ENCODE peak calls at places on chromosomes 13 and 19, in nine cellular contexts. U is coronary artery, N is adrenal gland, B is brain microvascular endothelial cell, H is hepatocyte, X is IMR-90, C is body of pancreas, P is fibroblast of mammary gland, T is mammary epithelial cell. W is an unnamed sample.

GRCh38 chr19:36652958-36653357 is 13.7 kb downstream of the ZNF461 start:
- DNase-seq in C (no peak), X (no peak), T (no peak), H (no peak), U (no peak), N (no peak), P (no peak), B (no peak), W (no peak)

GRCh38 chr19:39518975-39519374 is 4.0 kb downstream of the SELENOV start:
- DNase-seq in H (no peak), T (no peak), N (no peak), X (no peak), P (no peak), U (no peak), B (no peak), C (no peak), W (no peak)

GRCh38 chr13:28475916-28476725 is 18.8 kb downstream of the FLT1 start:
- DNase-seq in U (no peak), X (peak), H (peak), C (no peak), B (peak), N (peak), T (peak), P (peak), W (no peak)

GRCh38 chr13:73142091-73142490 is 83.3 kb downstream of the KLF5 start:
- DNase-seq in X (no peak), C (no peak), B (no peak), P (no peak), T (no peak), H (no peak), N (no peak), U (no peak), W (no peak)

GRCh38 chr19:35462476-35462953 is 14.5 kb downstream of the FFAR2 start:
- DNase-seq in H (no peak), T (no peak), N (no peak), X (no peak), P (no peak), U (no peak), C (peak), B (no peak), W (peak)

GRCh38 chr19:42441047-42441440 is 1.7 kb downstream of the CXCL17 start:
- DNase-seq in C (no peak), X (no peak), N (no peak), P (no peak), B (no peak), H (peak), T (no peak), U (no peak), W (no peak)

GRCh38 chr19:13155472-13156284 is 5.5 kb downstream of the IER2 start:
- DNase-seq in N (peak), T (peak), B (peak), P (peak), X (peak), U (peak), H (peak), C (peak), W (peak)

GRCh38 chr19:53878786-53879144 is 3.2 kb upstream of the PRKCG start:
- DNase-seq in U (no peak), P (no peak), B (peak), T (no peak), C (no peak), H (no peak), X (no peak), N (no peak), W (no peak)

GRCh38 chr13:69459346-69459745 is 648.3 kb upstream of the ATXN8OS start:
- DNase-seq in C (no peak), X (no peak), B (no peak), T (no peak), U (no peak), H (no peak), N (no peak), P (no peak), W (no peak)
- H3K4me3 ChIP-seq in C (no peak), X (no peak), B (no peak), T (no peak), U (no peak), H (no peak), N (no peak), P (no peak), W (no peak)

GRCh38 chr19:18425515-18426415 is 6.6 kb downstream of the SSBP4 start:
- DNase-seq in P (peak), T (no peak), H (no peak), N (peak), X (peak), C (no peak), U (no peak), B (peak), W (peak)
- H3K4me3 ChIP-seq in P (no peak), T (no peak), H (no peak), N (no peak), X (no peak), C (no peak), U (peak), B (no peak), W (no peak)

GRCh38 chr19:10717054-10717355 is 874 bp upstream of the DNM2 start:
- DNase-seq in B (no peak), T (no peak), P (no peak), X (no peak), H (no peak), C (no peak), N (no peak), U (no peak), W (no peak)
- H3K4me3 ChIP-seq in B (peak), T (peak), P (peak), X (peak), H (no peak), C (no peak), N (no peak), U (peak), W (peak)

GRCh38 chr19:18368504-18369222 is 17.3 kb upstream of the GDF15 start:
- DNase-seq in N (no peak), T (no peak), U (no peak), X (no peak), C (peak), B (no peak), P (no peak), H (no peak), W (no peak)

GRCh38 chr19:18363787-18364186 is 22.2 kb upstream of the GDF15 start:
- DNase-seq in X (no peak), P (no peak), H (no peak), C (no peak), T (no peak), U (no peak), N (no peak), B (no peak), W (no peak)

GRCh38 chr19:18364826-18365528 is 21.0 kb upstream of the GDF15 start:
- DNase-seq in X (peak), N (peak), P (peak), B (peak), C (peak), H (peak), T (peak), U (no peak), W (no peak)

GRCh38 chr19:18362934-18363542 is 22.6 kb downstream of the PGPEP1 start:
- DNase-seq in T (no peak), B (no peak), N (peak), U (no peak), C (no peak), H (no peak), P (no peak), X (no peak), W (no peak)

DNA sequence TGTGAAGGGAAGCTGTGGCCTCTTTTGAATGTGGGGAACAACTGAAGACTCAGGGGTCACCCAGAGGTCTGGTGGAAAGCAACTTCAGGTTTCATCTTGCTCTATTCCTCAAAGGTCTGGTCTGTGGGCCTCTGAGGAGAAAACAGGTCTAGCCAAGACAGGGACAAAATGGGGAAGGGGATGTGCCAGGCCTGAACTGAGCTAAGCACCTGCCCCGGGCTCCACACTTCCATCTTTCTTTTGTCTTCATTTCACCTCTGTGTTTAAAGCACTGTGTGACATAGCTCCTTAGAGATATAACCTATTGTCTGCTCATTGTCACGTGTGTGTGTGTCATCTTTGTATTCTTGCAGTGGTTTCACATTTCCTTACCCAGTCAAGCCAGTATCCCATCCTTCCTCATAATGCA is 19.9 kb upstream of the GDF15 start:
- DNase-seq in T (peak), P (peak), H (no peak), X (no peak), N (no peak), C (no peak), B (no peak), U (no peak), W (no peak)
- H3K4me3 ChIP-seq in T (no peak), P (no peak), H (no peak), X (no peak), N (no peak), C (no peak), B (no peak), U (no peak), W (no peak)